ENCODE peak calls at places on chromosome 13, in five cellular contexts. K is SK-N-SH, L is heart right ventricle, H is thoracic aorta, D is sigmoid colon. I is an unnamed sample. For H3K4me1 and H3K27me3, the result is how much of the 10 kb centered on the place peaks cover.

GRCh38 chr13:23724196-23724970 is 154.2 kb downstream of the TNFRSF19 start:
- DNase-seq in K (no peak), L (no peak), H (no peak), D (no peak), I (no peak)

GRCh38 chr13:107376393-107377085 is 808.6 kb upstream of the ARGLU1 start:
- DNase-seq in K (peak), L (no peak), H (no peak), D (no peak), I (no peak)

GRCh38 chr13:108915095-108915633 is 285.8 kb downstream of the MYO16 start:
- DNase-seq in K (peak), L (no peak), H (no peak), D (no peak), I (no peak)

GRCh38 chr13:44726777-44727176 is 150.6 kb upstream of the TSC22D1 start:
- DNase-seq in K (no peak), L (no peak), H (no peak), D (no peak), I (no peak)

GRCh38 chr13:83150616-83151307 is 731.5 kb downstream of the SLITRK1 start:
- DNase-seq in K (no peak), L (no peak), H (no peak), D (no peak), I (no peak)

GRCh38 chr13:37306778-37307544 is 201.5 kb upstream of the CSNK1A1L start:
- DNase-seq in K (no peak), L (no peak), H (no peak), D (no peak), I (no peak)

GRCh38 chr13:46662690-46663089 is 109.7 kb downstream of the LRCH1 start:
- DNase-seq in K (no peak), L (no peak), H (no peak), D (no peak), I (no peak)

GRCh38 chr13:85543144-85543543 is 256.1 kb downstream of the SLITRK6 start:
- DNase-seq in K (no peak), L (no peak), H (no peak), D (no peak), I (no peak)

GRCh38 chr13:106858910-106859309 is 291.0 kb upstream of the ARGLU1 start:
- DNase-seq in K (no peak), L (no peak), H (no peak), D (no peak), I (no peak)

GRCh38 chr13:73370066-73370465 is 311.3 kb downstream of the KLF5 start:
- DNase-seq in K (no peak), L (no peak), H (no peak), D (no peak), I (no peak)

GRCh38 chr13:112871742-112872141 is 97.3 kb upstream of the MCF2L start:
- DNase-seq in K (no peak), L (no peak), H (no peak), D (peak), I (no peak)

GRCh38 chr13:94195715-94196114 is 283.8 kb downstream of the DCT start:
- DNase-seq in K (no peak), L (no peak), H (no peak), D (no peak), I (no peak)

GRCh38 chr13:108681986-108682562 is 52.7 kb downstream of the MYO16 start:
- DNase-seq in K (no peak), L (no peak), H (no peak), D (no peak), I (no peak)

GRCh38 chr13:77002590-77003190 is 10.8 kb downstream of the CLN5 start:
- DNase-seq in K (peak), L (no peak), H (no peak), D (no peak), I (no peak)

GRCh38 chr13:47459512-47459911 is 541.6 kb downstream of the SUCLA2 start:
- DNase-seq in K (peak), L (no peak), H (no peak), D (no peak), I (no peak)

DNA sequence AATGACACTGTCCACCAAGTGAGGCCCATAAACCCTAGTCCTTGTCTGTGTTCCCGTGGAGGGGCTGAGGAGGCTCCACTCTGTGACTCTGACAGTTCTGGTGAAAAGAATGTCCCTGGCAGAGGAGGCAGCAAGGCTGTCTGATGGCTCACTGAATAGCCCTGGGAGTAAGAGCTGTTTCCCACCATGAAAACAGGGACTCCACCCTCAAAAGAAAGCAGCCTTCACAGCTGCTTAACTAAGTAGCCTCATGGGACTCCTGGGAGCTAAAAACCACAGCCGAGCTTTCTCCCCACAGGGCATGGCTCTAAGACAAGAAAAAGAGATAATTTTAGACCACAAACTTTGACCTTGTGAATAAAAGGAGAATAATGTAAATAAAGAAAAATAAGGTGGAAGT is 135.1 kb upstream of the FRY start:
- DNase-seq in K (no peak), L (peak), H (no peak), D (no peak), I (peak)
- H3K27ac ChIP-seq in K (no peak), L (peak), H (peak), D (no peak), I (peak)

DNA sequence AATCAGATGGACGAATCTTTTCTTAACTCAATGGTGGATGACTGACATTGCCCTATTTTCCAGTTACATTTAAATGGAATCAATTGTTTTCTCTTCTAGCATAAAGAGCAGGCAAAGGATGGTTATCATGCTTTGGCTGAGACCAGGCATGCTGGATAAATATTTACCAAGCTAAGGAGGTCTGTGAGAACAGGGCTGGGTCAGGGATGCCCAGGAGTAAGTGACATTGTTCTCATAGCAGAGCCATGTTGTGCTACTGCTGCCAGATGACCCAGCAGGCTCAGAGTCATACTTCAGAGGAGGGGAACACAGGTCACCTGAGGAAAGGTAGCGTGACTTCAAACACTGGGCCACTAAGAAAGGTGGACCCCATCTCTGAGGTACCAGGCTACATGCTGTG is 116.0 kb upstream of the RNF113B start:
- DNase-seq in K (no peak), L (no peak), H (no peak), D (no peak), I (no peak)
- H3K4me1 ChIP-seq in K (under half), L (under half), H (under half), D (under half), I (under half)

GRCh38 chr13:30898721-30899188 is 7.3 kb upstream of the MEDAG start:
- DNase-seq in K (no peak), L (peak), H (peak), D (no peak), I (no peak)
- H3K27me3 ChIP-seq in K (under half), L (under half), H (under half), D (under half), I (under half)

GRCh38 chr13:29568731-29569130 is 26.8 kb downstream of the SLC7A1 start:
- DNase-seq in K (no peak), L (no peak), H (no peak), D (no peak), I (no peak)

GRCh38 chr13:29572575-29572974 is 22.9 kb downstream of the SLC7A1 start:
- DNase-seq in K (no peak), L (no peak), H (no peak), D (no peak), I (no peak)

GRCh38 chr13:29569253-29570057 is 26.0 kb downstream of the SLC7A1 start:
- DNase-seq in K (peak), L (no peak), H (no peak), D (no peak), I (no peak)

GRCh38 chr13:29571876-29572570 is 23.5 kb downstream of the SLC7A1 start:
- DNase-seq in K (no peak), L (no peak), H (no peak), D (no peak), I (no peak)

DNA sequence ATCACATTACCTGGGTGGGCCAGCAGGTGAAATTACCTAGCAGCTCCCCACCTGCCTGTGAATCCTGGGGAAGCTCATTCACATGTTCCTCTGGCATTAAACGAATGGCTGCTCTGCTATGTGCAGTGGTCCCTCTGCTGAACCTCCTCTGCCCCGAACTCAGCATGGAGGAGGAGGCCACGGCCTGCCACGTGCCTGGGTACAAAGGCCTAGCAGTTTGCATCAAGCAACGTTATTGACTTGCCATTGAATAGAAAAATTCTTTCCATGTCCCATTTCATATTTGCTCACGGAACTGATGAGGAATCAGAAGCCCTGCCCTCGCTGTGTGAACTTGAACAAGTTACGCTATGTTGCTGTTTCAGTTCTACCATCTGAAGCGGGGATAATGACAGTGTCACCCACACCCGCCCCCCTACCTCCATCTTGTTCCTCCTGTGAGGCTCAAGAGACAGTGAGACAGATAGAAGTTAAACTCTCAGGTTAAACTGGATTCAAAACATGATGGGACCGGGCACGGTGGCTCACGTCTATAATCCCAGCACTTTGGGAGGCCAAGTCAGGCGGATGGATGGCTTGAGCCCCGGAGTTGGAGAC is 25.3 kb downstream of the SLC7A1 start:
- DNase-seq in K (no peak), L (no peak), H (no peak), D (no peak), I (no peak)
- H3K27ac ChIP-seq in K (no peak), L (no peak), H (no peak), D (no peak), I (no peak)

GRCh38 chr13:79886601-79887000 is 405.6 kb downstream of the NDFIP2 start:
- DNase-seq in K (no peak), L (no peak), H (no peak), D (no peak), I (no peak)

GRCh38 chr13:79883216-79883615 is 402.3 kb downstream of the NDFIP2 start:
- DNase-seq in K (no peak), L (no peak), H (no peak), D (no peak), I (no peak)

DNA sequence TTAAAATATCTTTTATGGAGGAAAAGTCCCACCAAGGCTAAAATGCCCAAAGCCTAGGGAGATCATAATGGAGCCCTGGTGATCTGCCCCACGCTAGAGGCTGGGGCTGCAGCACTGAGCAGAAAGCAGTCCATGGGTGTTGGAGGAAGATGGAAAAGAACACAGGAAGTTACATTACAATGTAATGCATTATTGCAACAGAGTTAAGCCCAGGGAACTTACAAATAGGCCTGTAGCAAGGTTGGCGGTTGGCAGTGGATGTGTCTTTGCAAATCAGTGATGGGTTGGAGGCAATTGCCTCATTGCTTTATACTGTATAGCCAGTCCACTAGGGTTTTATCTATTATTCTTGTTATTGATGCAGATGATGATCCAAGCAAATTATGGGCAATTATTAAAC is 399.9 kb downstream of the NDFIP2 start:
- DNase-seq in K (no peak), L (no peak), H (no peak), D (no peak), I (no peak)
- H3K4me1 ChIP-seq in K (under half), L (under half), H (under half), D (under half), I (under half)

GRCh38 chr13:27982361-27982760 is 6.1 kb downstream of the URAD start:
- DNase-seq in K (no peak), L (no peak), H (no peak), D (no peak), I (no peak)

GRCh38 chr13:27981006-27981708 is 7.3 kb downstream of the URAD start:
- DNase-seq in K (no peak), L (no peak), H (no peak), D (no peak), I (no peak)

GRCh38 chr13:27979765-27980279 is 8.7 kb downstream of the URAD start:
- DNase-seq in K (no peak), L (no peak), H (no peak), D (no peak), I (no peak)

GRCh38 chr13:27979001-27979643 is 9.4 kb downstream of the URAD start:
- DNase-seq in K (no peak), L (no peak), H (no peak), D (no peak), I (no peak)

DNA sequence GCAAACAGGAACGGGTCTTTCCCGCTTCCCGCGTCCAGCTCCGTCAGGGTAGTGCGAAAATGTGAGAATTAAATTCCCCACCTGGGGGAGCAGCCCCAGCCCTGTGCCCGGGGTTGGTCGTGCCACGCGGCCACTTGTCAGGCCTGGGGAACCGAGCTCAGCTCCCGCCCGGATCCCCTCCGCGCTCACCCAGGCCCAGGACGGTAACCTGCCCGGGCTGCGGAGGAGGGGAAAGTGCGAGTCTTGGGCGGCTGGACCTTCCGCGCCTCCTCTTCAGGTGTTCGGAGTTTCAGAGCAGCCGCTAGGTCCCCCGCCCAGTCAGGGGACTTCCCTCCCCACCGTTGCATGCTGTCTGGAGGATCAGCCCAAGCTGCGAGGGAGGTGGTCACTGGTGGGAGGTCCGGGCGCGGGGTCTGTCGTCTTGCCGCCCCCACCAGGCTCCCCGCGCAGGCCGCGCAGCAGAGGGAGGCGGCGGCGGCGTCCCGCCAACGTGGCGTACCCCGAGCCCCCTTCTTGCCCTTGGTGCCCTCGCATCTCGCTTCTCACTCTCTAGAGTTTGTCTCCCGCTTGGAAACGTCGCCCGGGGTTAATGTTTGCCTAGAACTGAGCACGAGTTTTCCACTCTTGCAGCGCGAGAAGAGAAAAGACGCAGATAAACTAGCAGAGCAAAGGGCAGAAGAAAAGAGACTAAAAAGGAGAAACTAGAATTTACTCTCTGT is 8.1 kb downstream of the URAD start:
- DNase-seq in K (no peak), L (no peak), H (no peak), D (no peak), I (no peak)
- H3K27me3 ChIP-seq in K (half or more), L (half or more), H (under half), D (half or more), I (under half)

GRCh38 chr13:78020861-78021260 is 102.2 kb upstream of the EDNRB start:
- DNase-seq in K (no peak), L (no peak), H (no peak), D (no peak), I (peak)

GRCh38 chr13:78012046-78012445 is 93.4 kb upstream of the EDNRB start:
- DNase-seq in K (no peak), L (no peak), H (no peak), D (no peak), I (no peak)

DNA sequence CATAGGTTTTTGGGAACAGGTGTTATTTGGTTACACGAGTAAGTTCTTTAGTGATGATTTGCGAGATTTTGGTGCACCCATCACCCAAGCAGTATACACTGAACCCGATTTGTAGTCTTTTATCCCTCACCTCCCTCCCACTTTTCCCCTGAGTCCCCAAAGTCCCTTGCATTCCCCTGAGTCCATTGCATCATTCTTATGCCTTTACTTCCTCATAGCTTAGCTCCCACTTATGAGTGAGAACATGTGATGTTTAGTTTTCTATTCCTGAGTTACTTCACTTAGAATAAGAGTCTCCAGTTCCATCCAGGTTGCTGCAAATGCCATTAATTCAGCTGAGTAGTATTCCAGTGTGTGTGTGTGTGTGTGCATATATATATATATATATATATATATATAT is 97.2 kb upstream of the EDNRB start:
- DNase-seq in K (no peak), L (no peak), H (no peak), D (no peak), I (no peak)
- H3K27ac ChIP-seq in K (no peak), L (no peak), H (no peak), D (no peak), I (no peak)

GRCh38 chr13:110245421-110245899 is 61.5 kb downstream of the COL4A1 start:
- DNase-seq in K (peak), L (no peak), H (no peak), D (no peak), I (no peak)
- H3K4me1 ChIP-seq in K (under half), L (under half), H (half or more), D (half or more), I (under half)

I was measured in right cardiac atrium.